ENCODE peak calls at places on chromosomes 7 and 10, in seven cellular contexts. S is Calu3, U is left ventricle myocardium inferior, B is IMR-90, D is fibroblast of lung, X is ovary, T is HFFc6. N is an unnamed sample.

GRCh38 chr10:98293550-98294269 is 25.7 kb upstream of the LOXL4 start:
- DNase-seq in S (no peak), U (peak; percentile 39), B (no peak), D (peak; percentile 16), X (no peak), T (no peak), N (peak; percentile 43)

GRCh38 chr10:58723977-58724376 is 211.3 kb downstream of the BICC1 start:
- DNase-seq in S (no peak), U (no peak), B (peak; percentile 49), D (peak; percentile 56), X (no peak), T (no peak), N (no peak)

GRCh38 chr10:76336213-76336963 is 905.0 kb downstream of the LRMDA start:
- DNase-seq in S (no peak), U (no peak), B (no peak), D (no peak), X (no peak), T (no peak), N (peak; percentile 32)

GRCh38 chr10:14456870-14457266 is 126.1 kb upstream of the FRMD4A start:
- DNase-seq in S (no peak), U (no peak), B (no peak), D (no peak), X (no peak), T (no peak), N (no peak)

GRCh38 chr10:84008878-84009277 is 130.4 kb upstream of the GHITM start:
- DNase-seq in S (peak; percentile 33), U (no peak), B (no peak), D (no peak), X (no peak), T (no peak), N (no peak)

GRCh38 chr10:84820121-84820520 is 491.7 kb downstream of the CCSER2 start:
- DNase-seq in S (peak; percentile 6), U (no peak), B (no peak), D (no peak), X (no peak), T (no peak), N (no peak)

GRCh38 chr7:54792383-54792782 is 33.4 kb upstream of the SEC61G start:
- DNase-seq in S (no peak), U (no peak), B (no peak), D (no peak), X (no peak), T (no peak), N (no peak)

GRCh38 chr7:72435366-72435765 is 23.2 kb upstream of the CALN1 start:
- DNase-seq in S (no peak), U (peak; percentile 46), B (no peak), D (no peak), X (no peak), T (no peak), N (no peak)

GRCh38 chr7:107966701-107967100 is 36.3 kb downstream of the LAMB1 start:
- DNase-seq in S (no peak), U (peak; percentile 41), B (peak; percentile 85), D (peak; percentile 58), X (no peak), T (peak; percentile 83), N (peak; percentile 89)

GRCh38 chr10:65358565-65358964 is 1567.3 kb upstream of the LRRTM3 start:
- DNase-seq in S (peak; percentile 46), U (no peak), B (no peak), D (peak; percentile 34), X (peak; percentile 12), T (no peak), N (peak; percentile 10)

GRCh38 chr7:36526720-36527548 is 137.3 kb downstream of the ANLN start:
- DNase-seq in S (peak; percentile 39), U (no peak), B (peak; percentile 69), D (peak; percentile 38), X (no peak), T (peak; percentile 49), N (peak; percentile 64)

GRCh38 chr7:92641921-92642511 is 51.8 kb upstream of the FAM133B start:
- DNase-seq in S (no peak), U (no peak), B (peak; percentile 86), D (peak; percentile 48), X (no peak), T (peak; percentile 56), N (peak; percentile 87)

GRCh38 chr10:1109795-1110673 is 53.8 kb downstream of the WDR37 start:
- DNase-seq in S (peak; percentile 50), U (peak; percentile 42), B (peak; percentile 87), D (peak; percentile 74), X (peak; percentile 50), T (peak; percentile 81), N (peak; percentile 83)

GRCh38 chr10:125448596-125448995 is 234.4 kb downstream of the TEX36 start:
- DNase-seq in S (peak; percentile 56), U (no peak), B (peak; percentile 4), D (peak; percentile 5), X (no peak), T (no peak), N (no peak)

GRCh38 chr10:94005050-94005449 is 11.3 kb downstream of the PLCE1 start:
- DNase-seq in S (peak; percentile 27), U (no peak), B (peak; percentile 81), D (no peak), X (no peak), T (no peak), N (peak; percentile 61)

GRCh38 chr10:88647216-88647615 is 17.0 kb upstream of the LIPF start:
- DNase-seq in S (no peak), U (no peak), B (no peak), D (no peak), X (no peak), T (no peak), N (no peak)

GRCh38 chr7:159084069-159084801 is 60.4 kb downstream of the VIPR2 start:
- DNase-seq in S (no peak), U (peak; percentile 76), B (no peak), D (no peak), X (no peak), T (no peak), N (no peak)

GRCh38 chr10:3850999-3851937 is 66.3 kb upstream of the KLF6 start:
- DNase-seq in S (no peak), U (no peak), B (peak; percentile 85), D (peak; percentile 87), X (no peak), T (peak; percentile 60), N (peak; percentile 90)

GRCh38 chr10:70191906-70192305 is 21.6 kb upstream of the SAR1A start:
- DNase-seq in S (no peak), U (no peak), B (peak; percentile 95), D (peak; percentile 97), X (no peak), T (peak; percentile 94), N (peak; percentile 79)

GRCh38 chr10:119205926-119206602 is 1.3 kb upstream of the GRK5 start:
- DNase-seq in S (peak; percentile 72), U (peak; percentile 83), B (no peak), D (no peak), X (no peak), T (no peak), N (no peak)

GRCh38 chr7:47180268-47180826 is 401.6 kb downstream of the TNS3 start:
- DNase-seq in S (peak; percentile 84), U (peak; percentile 38), B (peak; percentile 72), D (peak; percentile 79), X (peak; percentile 61), T (peak; percentile 59), N (peak; percentile 72)
- TF ChIP-seq CTCF in S (peak; percentile 89), U (peak; percentile 87), B (peak; percentile 96), D (peak; percentile 97), X (peak; percentile 76), T (peak; percentile 92), N (peak; percentile 87)

GRCh38 chr10:68155615-68156205 is 46.4 kb downstream of the MYPN start:
- DNase-seq in S (no peak), U (no peak), B (peak; percentile 50), D (no peak), X (no peak), T (peak; percentile 36), N (no peak)

GRCh38 chr10:68156373-68157185 is 47.3 kb downstream of the MYPN start:
- DNase-seq in S (peak; percentile 75), U (no peak), B (peak; percentile 76), D (peak; percentile 82), X (peak; percentile 51), T (peak; percentile 61), N (peak; percentile 75)

GRCh38 chr10:68151453-68151852 is 42.2 kb downstream of the MYPN start:
- DNase-seq in S (no peak), U (no peak), B (no peak), D (no peak), X (no peak), T (no peak), N (no peak)

GRCh38 chr10:68154211-68154497 is 44.9 kb downstream of the MYPN start:
- DNase-seq in S (no peak), U (peak; percentile 39), B (peak; percentile 85), D (peak; percentile 79), X (peak; percentile 78), T (no peak), N (peak; percentile 63)

DNA sequence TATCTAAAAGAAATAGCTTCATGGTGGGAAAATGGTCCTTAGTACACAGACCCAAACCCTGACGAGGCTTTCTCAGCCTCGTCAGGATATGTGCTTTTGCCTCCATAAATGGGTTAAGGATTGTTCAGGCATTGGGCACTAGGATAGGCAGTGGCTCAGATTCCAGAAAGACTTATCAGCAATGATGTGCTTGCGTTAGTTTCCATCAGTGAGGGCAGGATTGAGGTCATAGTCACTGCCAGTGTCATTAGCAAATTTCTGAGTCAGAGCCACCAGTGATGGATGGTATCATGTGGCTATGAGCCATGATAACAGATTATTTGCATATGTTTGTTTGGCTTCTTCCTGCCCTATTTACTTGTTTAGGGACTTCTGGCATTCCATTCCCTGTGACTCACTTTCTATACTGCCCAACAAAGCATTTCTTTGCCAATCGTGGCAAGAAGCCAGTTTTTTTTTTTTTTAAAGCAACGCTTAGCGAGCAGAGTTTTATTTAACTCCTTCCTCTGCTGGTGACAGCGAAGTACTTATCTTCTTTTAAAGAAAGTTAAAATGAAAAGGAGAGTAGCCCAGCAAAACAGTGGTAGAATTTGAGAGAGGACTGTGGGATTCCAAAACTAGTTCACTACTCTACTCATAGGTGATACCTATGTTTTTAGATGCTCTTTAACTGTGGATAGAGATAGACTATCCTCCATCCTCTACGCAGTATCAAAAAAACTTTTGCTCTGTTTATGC is 44.4 kb downstream of the MYPN start:
- DNase-seq in S (peak; percentile 77), U (no peak), B (peak; percentile 99), D (peak; percentile 98), X (no peak), T (peak; percentile 100), N (peak; percentile 93)
- TF ChIP-seq CTCF in S (no peak), U (no peak), B (no peak), D (no peak), X (no peak), T (peak; percentile 47), N (peak; percentile 2)

DNA sequence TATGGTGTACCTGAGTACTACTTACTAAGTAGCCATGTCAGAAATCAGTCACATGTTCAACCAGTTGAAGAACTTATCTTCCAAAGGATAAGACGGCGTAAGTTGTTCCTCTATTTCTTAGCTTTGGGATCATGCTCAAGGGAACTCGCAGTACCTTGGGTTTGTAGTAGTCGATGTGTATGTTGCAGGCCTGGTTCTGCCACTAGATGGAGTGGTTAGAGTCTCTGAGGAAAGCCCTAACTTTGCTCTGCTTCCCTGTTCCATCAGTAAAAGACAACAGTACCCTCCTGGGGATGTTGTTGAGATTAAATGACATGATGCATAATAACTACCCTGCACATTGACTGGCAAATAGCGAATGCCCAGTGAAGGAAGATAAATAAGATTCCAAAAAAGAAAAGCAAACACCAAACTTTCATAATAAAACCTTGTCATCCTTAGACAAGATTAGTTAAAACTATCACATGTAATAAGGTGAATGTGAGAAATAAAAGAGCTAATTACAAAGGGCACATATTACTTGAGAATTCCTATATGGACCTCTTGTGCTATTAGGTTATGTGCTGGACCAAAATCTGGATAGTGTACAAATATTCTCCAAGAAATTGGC is 165.9 kb downstream of the ABCA13 start:
- DNase-seq in S (peak; percentile 47), U (no peak), B (peak; percentile 8), D (peak; percentile 35), X (no peak), T (peak; percentile 25), N (peak; percentile 39)
- TF ChIP-seq CTCF in S (peak; percentile 78), U (peak; percentile 51), B (peak; percentile 38), D (peak; percentile 67), X (no peak), T (peak; percentile 75), N (peak; percentile 88)

GRCh38 chr7:1020849-1021251 is 23.5 kb upstream of the GPR146 start:
- DNase-seq in S (no peak), U (no peak), B (no peak), D (no peak), X (no peak), T (no peak), N (no peak)
- TF ChIP-seq CTCF in S (no peak), U (peak; percentile 47), B (no peak), D (no peak), X (no peak), T (peak; percentile 29), N (no peak)

N was measured in astrocyte of the spinal cord.